ENCODE peak calls at places on chromosomes 11 and 22, in nine cellular contexts. One of them, this sample, is unnamed.

GRCh38 chr22:20741634-20742581 is 32.0 kb upstream of the SERPIND1 start:
- DNase-seq in astrocyte: no peak
- DNase-seq in neuronal stem cell: peak; percentile 27
- DNase-seq in fibroblast of lung: peak; percentile 15
- DNase-seq in hepatocyte: peak; percentile 42
- DNase-seq in HCT116: peak; percentile 18
- DNase-seq in GM23248: peak; percentile 50
- DNase-seq in A549: peak; percentile 32
- DNase-seq in H9: no peak
- DNase-seq in this sample: peak; percentile 93

GRCh38 chr11:43904737-43905515 is 24.3 kb downstream of the ALKBH3 start:
- DNase-seq in GM23248: peak; percentile 70
- DNase-seq in hepatocyte: no peak
- DNase-seq in H9: no peak
- DNase-seq in A549: no peak
- DNase-seq in astrocyte: peak; percentile 63
- DNase-seq in neuronal stem cell: no peak
- DNase-seq in HCT116: no peak
- DNase-seq in fibroblast of lung: peak; percentile 65
- DNase-seq in this sample: no peak

GRCh38 chr11:12070446-12071267 is 39.7 kb upstream of the MICAL2 start:
- DNase-seq in fibroblast of lung: no peak
- DNase-seq in hepatocyte: no peak
- DNase-seq in HCT116: no peak
- DNase-seq in GM23248: no peak
- DNase-seq in neuronal stem cell: no peak
- DNase-seq in H9: no peak
- DNase-seq in astrocyte: no peak
- DNase-seq in A549: no peak
- DNase-seq in this sample: no peak

GRCh38 chr11:121534131-121535093 is 81.6 kb upstream of the SORL1-AS1 start:
- DNase-seq in neuronal stem cell: no peak
- DNase-seq in hepatocyte: no peak
- DNase-seq in HCT116: no peak
- DNase-seq in H9: no peak
- DNase-seq in A549: no peak
- DNase-seq in GM23248: peak; percentile 75
- DNase-seq in fibroblast of lung: peak; percentile 29
- DNase-seq in astrocyte: no peak
- DNase-seq in this sample: no peak

GRCh38 chr22:49867303-49868250 is 13.9 kb downstream of the ZBED4 start:
- DNase-seq in hepatocyte: no peak
- DNase-seq in H9: no peak
- DNase-seq in HCT116: no peak
- DNase-seq in astrocyte: no peak
- DNase-seq in A549: no peak
- DNase-seq in fibroblast of lung: no peak
- DNase-seq in GM23248: no peak
- DNase-seq in neuronal stem cell: no peak
- DNase-seq in this sample: no peak

GRCh38 chr11:113505046-113505445 is 29.8 kb upstream of the DRD2 start:
- DNase-seq in GM23248: peak; percentile 9
- DNase-seq in A549: no peak
- DNase-seq in H9: no peak
- DNase-seq in neuronal stem cell: no peak
- DNase-seq in fibroblast of lung: peak; percentile 7
- DNase-seq in astrocyte: no peak
- DNase-seq in HCT116: no peak
- DNase-seq in hepatocyte: no peak
- DNase-seq in this sample: no peak

GRCh38 chr11:69215784-69216415 is 60.2 kb downstream of the SMIM38 start:
- DNase-seq in hepatocyte: no peak
- DNase-seq in HCT116: no peak
- DNase-seq in neuronal stem cell: no peak
- DNase-seq in fibroblast of lung: peak; percentile 56
- DNase-seq in GM23248: peak; percentile 84
- DNase-seq in A549: peak; percentile 57
- DNase-seq in H9: peak; percentile 8
- DNase-seq in astrocyte: peak; percentile 45
- DNase-seq in this sample: no peak

GRCh38 chr11:114244995-114245394 is 51.2 kb upstream of the NNMT start:
- DNase-seq in H9: no peak
- DNase-seq in fibroblast of lung: no peak
- DNase-seq in A549: no peak
- DNase-seq in astrocyte: no peak
- DNase-seq in HCT116: no peak
- DNase-seq in hepatocyte: no peak
- DNase-seq in neuronal stem cell: no peak
- DNase-seq in GM23248: no peak
- DNase-seq in this sample: no peak

GRCh38 chr22:45226681-45227186 is 14.0 kb downstream of the KIAA0930 start:
- DNase-seq in H9: peak; percentile 18
- DNase-seq in neuronal stem cell: no peak
- DNase-seq in GM23248: peak; percentile 66
- DNase-seq in hepatocyte: no peak
- DNase-seq in astrocyte: no peak
- DNase-seq in fibroblast of lung: peak; percentile 37
- DNase-seq in A549: no peak
- DNase-seq in HCT116: no peak
- DNase-seq in this sample: no peak

GRCh38 chr11:20397281-20397680 is 9.8 kb downstream of the PRMT3 start:
- DNase-seq in GM23248: peak; percentile 75
- DNase-seq in A549: peak; percentile 38
- DNase-seq in hepatocyte: peak; percentile 61
- DNase-seq in HCT116: peak; percentile 36
- DNase-seq in fibroblast of lung: peak; percentile 48
- DNase-seq in neuronal stem cell: no peak
- DNase-seq in H9: no peak
- DNase-seq in astrocyte: peak; percentile 37
- DNase-seq in this sample: peak; percentile 24

GRCh38 chr11:45593992-45594391 is 71.4 kb downstream of the CHST1 start:
- DNase-seq in GM23248: no peak
- DNase-seq in fibroblast of lung: no peak
- DNase-seq in A549: no peak
- DNase-seq in H9: no peak
- DNase-seq in hepatocyte: no peak
- DNase-seq in neuronal stem cell: no peak
- DNase-seq in astrocyte: no peak
- DNase-seq in HCT116: peak; percentile 39
- DNase-seq in this sample: peak; percentile 62

GRCh38 chr22:40425082-40425481 is 54.7 kb downstream of the SGSM3 start:
- DNase-seq in A549: no peak
- DNase-seq in HCT116: no peak
- DNase-seq in GM23248: no peak
- DNase-seq in hepatocyte: no peak
- DNase-seq in astrocyte: no peak
- DNase-seq in fibroblast of lung: no peak
- DNase-seq in H9: no peak
- DNase-seq in neuronal stem cell: no peak
- DNase-seq in this sample: no peak

GRCh38 chr22:50731811-50732624 is 6.0 kb upstream of the ACR start:
- DNase-seq in H9: no peak
- DNase-seq in neuronal stem cell: no peak
- DNase-seq in hepatocyte: peak; percentile 60
- DNase-seq in astrocyte: no peak
- DNase-seq in HCT116: peak; percentile 15
- DNase-seq in A549: peak; percentile 48
- DNase-seq in GM23248: peak; percentile 66
- DNase-seq in fibroblast of lung: peak; percentile 7
- DNase-seq in this sample: peak; percentile 70

GRCh38 chr11:72721689-72722049 is 30.5 kb downstream of the ARAP1 start:
- DNase-seq in hepatocyte: peak; percentile 59
- DNase-seq in astrocyte: peak; percentile 10
- DNase-seq in A549: no peak
- DNase-seq in fibroblast of lung: no peak
- DNase-seq in GM23248: peak; percentile 62
- DNase-seq in H9: no peak
- DNase-seq in neuronal stem cell: no peak
- DNase-seq in HCT116: no peak
- DNase-seq in this sample: no peak

GRCh38 chr22:31302021-31302420 is 9.7 kb upstream of the PIK3IP1 start:
- DNase-seq in astrocyte: no peak
- DNase-seq in H9: no peak
- DNase-seq in hepatocyte: no peak
- DNase-seq in GM23248: no peak
- DNase-seq in neuronal stem cell: no peak
- DNase-seq in A549: no peak
- DNase-seq in fibroblast of lung: no peak
- DNase-seq in HCT116: no peak
- DNase-seq in this sample: no peak

GRCh38 chr22:49827853-49828598 is at the start of gene BRD1:
- DNase-seq in A549: no peak
- DNase-seq in GM23248: peak; percentile 88
- DNase-seq in hepatocyte: peak; percentile 89
- DNase-seq in astrocyte: peak; percentile 40
- DNase-seq in HCT116: no peak
- DNase-seq in H9: peak; percentile 28
- DNase-seq in fibroblast of lung: peak; percentile 69
- DNase-seq in neuronal stem cell: peak; percentile 37
- DNase-seq in this sample: peak; percentile 62

GRCh38 chr22:19132693-19133400 is 1.7 kb downstream of the TSSK2 start:
- DNase-seq in hepatocyte: no peak
- DNase-seq in GM23248: no peak
- DNase-seq in A549: no peak
- DNase-seq in astrocyte: no peak
- DNase-seq in H9: no peak
- DNase-seq in fibroblast of lung: no peak
- DNase-seq in neuronal stem cell: no peak
- DNase-seq in HCT116: no peak
- DNase-seq in this sample: no peak

DNA sequence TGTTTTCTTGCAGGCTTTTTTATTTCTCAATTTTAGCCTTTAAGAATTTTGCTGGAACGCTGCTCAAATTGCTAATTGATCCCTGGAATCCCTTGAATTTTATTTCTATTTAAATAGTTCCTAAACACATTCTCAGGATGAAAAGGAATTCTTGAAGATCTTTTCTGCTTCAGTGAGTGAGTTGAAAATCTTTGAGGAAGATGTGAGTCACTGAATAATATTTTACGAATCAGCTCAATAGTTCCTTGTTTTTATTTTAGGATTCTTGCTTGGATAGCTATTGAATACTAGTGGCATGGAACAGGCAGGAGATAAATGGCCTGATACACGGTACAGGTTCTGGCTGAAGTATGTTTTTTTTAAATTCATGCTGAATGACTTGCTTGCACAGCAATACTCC is 194.6 kb upstream of the CCDC90B start:
- DNase-seq in A549: no peak
- DNase-seq in H9: no peak
- DNase-seq in fibroblast of lung: peak; percentile 13
- DNase-seq in hepatocyte: no peak
- DNase-seq in neuronal stem cell: peak; percentile 9
- DNase-seq in astrocyte: peak; percentile 7
- DNase-seq in GM23248: no peak
- DNase-seq in HCT116: no peak
- DNase-seq in this sample: no peak
- H3K4me2 ChIP-seq in A549: no peak overlapping the region
- H3K4me2 ChIP-seq in H9: no peak overlapping the region
- H3K4me2 ChIP-seq in fibroblast of lung: no peak overlapping the region
- H3K4me2 ChIP-seq in hepatocyte: peak overlapping the region; percentile 66
- H3K4me2 ChIP-seq in neuronal stem cell: no peak overlapping the region
- H3K4me2 ChIP-seq in astrocyte: no peak overlapping the region
- H3K4me2 ChIP-seq in GM23248: no peak overlapping the region
- H3K4me2 ChIP-seq in HCT116: no peak overlapping the region
- H3K4me2 ChIP-seq in this sample: no peak overlapping the region

GRCh38 chr11:10642298-10642697 is 51.3 kb downstream of the IRAG1 start:
- DNase-seq in fibroblast of lung: no peak
- DNase-seq in neuronal stem cell: no peak
- DNase-seq in HCT116: no peak
- DNase-seq in H9: no peak
- DNase-seq in GM23248: no peak
- DNase-seq in hepatocyte: no peak
- DNase-seq in astrocyte: no peak
- DNase-seq in A549: no peak
- DNase-seq in this sample: no peak
- H3K4me2 ChIP-seq in fibroblast of lung: no peak overlapping the region
- H3K4me2 ChIP-seq in neuronal stem cell: no peak overlapping the region
- H3K4me2 ChIP-seq in HCT116: no peak overlapping the region
- H3K4me2 ChIP-seq in H9: no peak overlapping the region
- H3K4me2 ChIP-seq in GM23248: no peak overlapping the region
- H3K4me2 ChIP-seq in hepatocyte: no peak overlapping the region
- H3K4me2 ChIP-seq in astrocyte: no peak overlapping the region
- H3K4me2 ChIP-seq in A549: no peak overlapping the region
- H3K4me2 ChIP-seq in this sample: no peak overlapping the region

DNA sequence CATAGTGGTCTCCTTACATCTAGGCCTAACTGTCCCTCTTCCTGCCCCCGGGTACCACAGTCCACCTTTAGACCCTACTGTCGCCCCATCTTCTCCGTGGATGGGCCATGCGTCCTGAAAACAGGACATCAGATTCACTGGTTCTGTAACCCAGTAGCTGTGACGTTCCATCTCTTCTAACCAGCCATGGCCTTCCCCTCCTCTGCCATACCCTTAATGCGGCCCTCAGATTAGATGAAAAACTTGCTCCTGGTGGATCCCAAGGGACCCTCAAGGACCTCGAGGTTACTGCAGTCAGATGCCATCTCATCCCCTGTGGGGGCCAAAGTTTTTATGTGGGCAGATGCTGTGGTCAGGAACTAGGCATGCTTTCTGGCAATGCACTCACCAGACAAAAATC is 64.4 kb downstream of the WNT11 start:
- DNase-seq in GM23248: no peak
- DNase-seq in hepatocyte: no peak
- DNase-seq in A549: no peak
- DNase-seq in HCT116: no peak
- DNase-seq in fibroblast of lung: no peak
- DNase-seq in H9: no peak
- DNase-seq in neuronal stem cell: no peak
- DNase-seq in astrocyte: no peak
- DNase-seq in this sample: no peak
- H3K4me2 ChIP-seq in GM23248: no peak overlapping the region
- H3K4me2 ChIP-seq in hepatocyte: no peak overlapping the region
- H3K4me2 ChIP-seq in A549: no peak overlapping the region
- H3K4me2 ChIP-seq in HCT116: no peak overlapping the region
- H3K4me2 ChIP-seq in fibroblast of lung: no peak overlapping the region
- H3K4me2 ChIP-seq in H9: no peak overlapping the region
- H3K4me2 ChIP-seq in neuronal stem cell: no peak overlapping the region
- H3K4me2 ChIP-seq in astrocyte: no peak overlapping the region
- H3K4me2 ChIP-seq in this sample: no peak overlapping the region

DNA sequence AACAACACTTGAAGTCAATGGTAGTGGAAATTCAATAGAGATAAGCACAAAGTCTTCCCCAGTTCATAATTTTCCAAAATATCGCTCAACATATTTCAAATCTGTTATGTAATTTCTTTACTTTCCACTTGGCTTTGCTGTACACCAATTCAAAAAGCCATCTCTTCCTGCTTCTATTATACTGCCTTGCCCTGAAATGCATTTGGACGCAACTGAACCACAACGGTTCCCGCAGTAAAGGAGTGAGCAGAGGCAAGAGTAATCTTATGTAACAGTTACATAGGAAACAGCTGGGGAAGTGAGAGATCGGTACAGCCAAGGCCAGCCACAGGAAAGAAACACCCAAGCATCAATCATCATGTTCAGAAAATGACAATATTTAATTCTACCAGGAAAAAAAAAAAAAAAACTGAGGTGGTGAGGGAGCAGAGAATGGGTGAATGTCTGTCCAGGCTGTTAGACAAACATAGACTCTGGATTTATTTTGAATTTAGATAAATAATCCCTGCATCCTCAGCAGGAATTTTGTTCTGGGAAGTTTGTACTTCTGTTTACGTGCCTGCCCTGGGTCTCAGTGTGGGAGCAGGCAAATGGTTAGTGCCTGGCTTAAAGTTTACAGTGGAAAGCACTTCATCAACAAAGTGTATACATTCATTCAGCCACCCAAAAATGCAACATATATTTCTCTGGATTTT is 392.2 kb downstream of the ETS1 start:
- DNase-seq in astrocyte: no peak
- DNase-seq in fibroblast of lung: no peak
- DNase-seq in A549: no peak
- DNase-seq in neuronal stem cell: no peak
- DNase-seq in H9: no peak
- DNase-seq in hepatocyte: no peak
- DNase-seq in HCT116: no peak
- DNase-seq in GM23248: no peak
- DNase-seq in this sample: no peak
- H3K4me2 ChIP-seq in astrocyte: no peak overlapping the region
- H3K4me2 ChIP-seq in fibroblast of lung: no peak overlapping the region
- H3K4me2 ChIP-seq in A549: no peak overlapping the region
- H3K4me2 ChIP-seq in neuronal stem cell: no peak overlapping the region
- H3K4me2 ChIP-seq in H9: no peak overlapping the region
- H3K4me2 ChIP-seq in hepatocyte: no peak overlapping the region
- H3K4me2 ChIP-seq in HCT116: no peak overlapping the region
- H3K4me2 ChIP-seq in GM23248: peak overlapping the region; percentile 58
- H3K4me2 ChIP-seq in this sample: no peak overlapping the region